ENCODE peak calls at places on chromosomes 7 and 10, in four cellular contexts. E, C, D and B are unnamed samples.

GRCh38 chr7:40859965-40860543 is 725.2 kb downstream of the SUGCT start:
- DNase-seq in C (no peak), E (no peak), D (no peak), B (no peak)

GRCh38 chr7:21733837-21734236 is 191.0 kb downstream of the DNAH11 start:
- DNase-seq in D (no peak), E (no peak), C (no peak), B (no peak)

GRCh38 chr7:99408347-99409191 is at the start of the genes BUD31 and PDAP1:
- DNase-seq in C (peak), E (peak), D (peak), B (peak)

GRCh38 chr7:148729984-148730733 is 31.5 kb downstream of the CUL1 start:
- DNase-seq in C (peak), E (no peak), D (no peak), B (no peak)

GRCh38 chr10:48557511-48558123 is 47.3 kb downstream of the ARHGAP22 start:
- DNase-seq in E (no peak), C (peak), D (no peak), B (no peak)

GRCh38 chr10:130652544-130652943 is 516.4 kb downstream of the GLRX3 start:
- DNase-seq in D (no peak), E (no peak), C (peak), B (no peak)

GRCh38 chr10:54402576-54402975 is 398.5 kb downstream of the PCDH15 start:
- DNase-seq in C (peak), E (peak), D (no peak), B (peak)

GRCh38 chr10:98528166-98528784 is 81.5 kb upstream of the HPS1 start:
- DNase-seq in D (no peak), E (no peak), C (peak), B (no peak)

GRCh38 chr7:37942934-37943610 is 22.6 kb downstream of the EPDR1 start:
- DNase-seq in C (no peak), E (no peak), D (no peak), B (no peak)

GRCh38 chr10:110353244-110354119 is 48.8 kb upstream of the SMNDC1 start:
- DNase-seq in C (peak), D (no peak), E (peak), B (no peak)

GRCh38 chr7:138125119-138125518 is 48.9 kb downstream of the AKR1D1 start:
- DNase-seq in D (no peak), C (peak), E (no peak), B (no peak)

GRCh38 chr7:141731476-141732149 is 6.5 kb upstream of the SSBP1 start:
- DNase-seq in C (no peak), E (no peak), D (no peak), B (no peak)

GRCh38 chr7:4880218-4880617 is 3.3 kb downstream of the RADIL start:
- DNase-seq in C (no peak), D (no peak), E (no peak), B (no peak)
- H3K27ac ChIP-seq in C (no peak), D (no peak), E (no peak), B (no peak)

DNA sequence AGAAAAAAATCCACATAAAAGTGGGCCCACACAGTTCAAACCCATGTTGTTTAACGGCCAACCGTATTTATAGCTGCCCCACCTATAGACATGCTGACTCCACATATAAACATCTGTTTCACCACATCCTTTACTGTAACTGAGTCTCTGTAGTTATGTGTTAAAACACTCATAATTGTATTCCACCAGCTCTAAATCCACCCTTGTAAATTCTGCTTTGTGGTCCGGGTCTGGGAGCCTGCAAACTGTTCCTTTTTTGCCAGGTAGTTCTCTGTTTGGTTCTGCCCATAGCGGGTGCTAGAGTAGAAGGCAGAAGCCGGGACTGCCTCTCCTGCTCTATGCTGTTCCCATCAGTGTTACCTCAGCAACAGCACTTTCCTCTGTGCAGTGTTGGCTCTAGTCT is 20.2 kb upstream of the FHIP2A start:
- DNase-seq in E (no peak), D (peak), C (no peak), B (no peak)
- H3K4me3 ChIP-seq in E (no peak), D (no peak), C (no peak), B (no peak)

GRCh38 chr10:28806951-28807759 is 129.8 kb downstream of the BAMBI start:
- DNase-seq in E (peak), C (no peak), D (no peak), B (no peak)
- H3K27ac ChIP-seq in E (peak), C (no peak), D (no peak), B (no peak)

DNA sequence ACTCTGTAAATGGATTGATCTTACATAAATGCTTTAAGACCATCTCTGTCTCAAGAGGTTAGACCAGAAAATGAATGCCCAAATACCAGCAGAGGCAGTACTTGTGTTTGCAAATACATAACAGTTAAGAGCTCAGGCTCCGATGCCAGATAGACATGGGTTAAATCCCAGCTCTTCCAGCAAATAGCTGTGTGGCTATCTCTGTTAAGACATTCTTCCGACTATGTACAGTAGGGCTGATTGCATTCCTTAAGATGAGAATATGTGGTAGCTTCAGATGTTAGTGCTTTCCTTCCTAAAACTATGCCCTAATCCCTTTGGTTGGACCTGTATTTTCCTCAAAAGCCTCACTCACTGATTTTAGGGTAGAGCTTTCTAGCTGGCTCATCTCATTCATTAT is 2.2 kb downstream of the IDE start:
- DNase-seq in C (peak), D (no peak), E (no peak), B (no peak)
- H3K4me3 ChIP-seq in C (peak), D (no peak), E (peak), B (no peak)

GRCh38 chr7:95396136-95397032 is at the start of gene PON3:
- DNase-seq in C (peak), D (no peak), E (peak), B (peak)

GRCh38 chr7:95394370-95394769 is 1.8 kb downstream of the PON3 start:
- DNase-seq in D (no peak), C (no peak), E (no peak), B (no peak)

GRCh38 chr7:95397381-95397780 is 1.2 kb upstream of the PON3 start:
- DNase-seq in C (no peak), D (no peak), E (no peak), B (no peak)

GRCh38 chr7:95398155-95398940 is 2.2 kb upstream of the PON3 start:
- DNase-seq in D (no peak), C (no peak), E (peak), B (no peak)

GRCh38 chr7:95395755-95396135 is 430 bp downstream of the PON3 start:
- DNase-seq in C (no peak), E (no peak), D (no peak), B (no peak)
- H3K27ac ChIP-seq in C (no peak), E (no peak), D (no peak), B (no peak)